ENCODE peak calls at places on chromosome 22, in eight cellular contexts. One of them, this sample, is unnamed.

GRCh38 chr22:42300286-42301071 is 30.0 kb upstream of the TCF20 start:
- DNase-seq in NCI-H345: no peak
- DNase-seq in KG1: no peak
- DNase-seq in KBM-7: no peak
- DNase-seq in Calu3: peak
- DNase-seq in fibroblast of the aortic adventitia: no peak
- DNase-seq in GM23338: no peak
- DNase-seq in NCI-H146: no peak
- DNase-seq in this sample: no peak

GRCh38 chr22:21755855-21756284 is 20.3 kb upstream of the YPEL1 start:
- DNase-seq in NCI-H345: no peak
- DNase-seq in KG1: no peak
- DNase-seq in KBM-7: no peak
- DNase-seq in Calu3: no peak
- DNase-seq in fibroblast of the aortic adventitia: peak
- DNase-seq in GM23338: no peak
- DNase-seq in NCI-H146: no peak
- DNase-seq in this sample: peak

GRCh38 chr22:45162531-45162930 is 1.2 kb upstream of the NUP50 start:
- DNase-seq in NCI-H345: no peak
- DNase-seq in KG1: no peak
- DNase-seq in KBM-7: no peak
- DNase-seq in Calu3: no peak
- DNase-seq in fibroblast of the aortic adventitia: peak
- DNase-seq in GM23338: peak
- DNase-seq in NCI-H146: no peak
- DNase-seq in this sample: no peak

GRCh38 chr22:20656902-20657836 is 116.7 kb upstream of the SERPIND1 start:
- DNase-seq in NCI-H345: no peak
- DNase-seq in KG1: no peak
- DNase-seq in KBM-7: peak
- DNase-seq in Calu3: no peak
- DNase-seq in fibroblast of the aortic adventitia: peak
- DNase-seq in GM23338: no peak
- DNase-seq in NCI-H146: no peak
- DNase-seq in this sample: no peak

GRCh38 chr22:25754527-25755202 is 12.7 kb downstream of the MYO18B start:
- DNase-seq in NCI-H345: no peak
- DNase-seq in KG1: no peak
- DNase-seq in KBM-7: no peak
- DNase-seq in Calu3: no peak
- DNase-seq in fibroblast of the aortic adventitia: peak
- DNase-seq in GM23338: no peak
- DNase-seq in NCI-H146: no peak
- DNase-seq in this sample: peak

GRCh38 chr22:35589071-35589735 is 27.9 kb downstream of the MB start:
- DNase-seq in NCI-H345: no peak
- DNase-seq in KG1: no peak
- DNase-seq in KBM-7: no peak
- DNase-seq in Calu3: peak
- DNase-seq in fibroblast of the aortic adventitia: peak
- DNase-seq in GM23338: no peak
- DNase-seq in NCI-H146: no peak
- DNase-seq in this sample: no peak

GRCh38 chr22:20805972-20806471 is 32.1 kb downstream of the SERPIND1 start:
- DNase-seq in NCI-H345: no peak
- DNase-seq in KG1: no peak
- DNase-seq in KBM-7: no peak
- DNase-seq in Calu3: no peak
- DNase-seq in fibroblast of the aortic adventitia: peak
- DNase-seq in GM23338: no peak
- DNase-seq in NCI-H146: no peak
- DNase-seq in this sample: no peak

GRCh38 chr22:29307658-29308147 is 1.3 kb downstream of the GAS2L1 start:
- DNase-seq in NCI-H345: no peak
- DNase-seq in KG1: no peak
- DNase-seq in KBM-7: no peak
- DNase-seq in Calu3: no peak
- DNase-seq in fibroblast of the aortic adventitia: no peak
- DNase-seq in GM23338: no peak
- DNase-seq in NCI-H146: no peak
- DNase-seq in this sample: no peak

GRCh38 chr22:49960967-49961600 is 512 bp downstream of the PIM3 start:
- DNase-seq in NCI-H345: peak
- DNase-seq in KG1: no peak
- DNase-seq in KBM-7: no peak
- DNase-seq in Calu3: peak
- DNase-seq in fibroblast of the aortic adventitia: no peak
- DNase-seq in GM23338: peak
- DNase-seq in NCI-H146: peak
- DNase-seq in this sample: no peak

GRCh38 chr22:50672471-50673230 is at the start of gene SHANK3:
- DNase-seq in NCI-H345: no peak
- DNase-seq in KG1: peak
- DNase-seq in KBM-7: peak
- DNase-seq in Calu3: no peak
- DNase-seq in fibroblast of the aortic adventitia: no peak
- DNase-seq in GM23338: peak
- DNase-seq in NCI-H146: no peak
- DNase-seq in this sample: peak

GRCh38 chr22:31618057-31618456 is 44.0 kb downstream of the PISD start:
- DNase-seq in NCI-H345: peak
- DNase-seq in KG1: no peak
- DNase-seq in KBM-7: no peak
- DNase-seq in Calu3: no peak
- DNase-seq in fibroblast of the aortic adventitia: no peak
- DNase-seq in GM23338: no peak
- DNase-seq in NCI-H146: peak
- DNase-seq in this sample: no peak

GRCh38 chr22:49589811-49590210 is 237.9 kb downstream of the BRD1 start:
- DNase-seq in NCI-H345: no peak
- DNase-seq in KG1: no peak
- DNase-seq in KBM-7: no peak
- DNase-seq in Calu3: no peak
- DNase-seq in fibroblast of the aortic adventitia: no peak
- DNase-seq in GM23338: no peak
- DNase-seq in NCI-H146: no peak
- DNase-seq in this sample: no peak